ENCODE peak calls at places on chromosomes 7 and 10, in seven cellular contexts. One of them, this sample, is unnamed.

GRCh38 chr7:1762238-1762945 is 92.3 kb downstream of the ELFN1 start:
- DNase-seq in BJ: no peak
- DNase-seq in cardiac fibroblast: no peak
- DNase-seq in NCI-H748 treated with DMSO at 0.1 percent for 48 hours: no peak
- DNase-seq in AG09309: no peak
- DNase-seq in NCI-H1092: no peak
- DNase-seq in activated CD4-positive, alpha-beta T cell treated with anti-CD3 and anti-CD28 coated beads, Interleukin-2, amount 50 U/mL, for 4 hours: no peak
- DNase-seq in this sample: no peak

GRCh38 chr10:84138478-84139125 is 707 bp upstream of the GHITM start:
- DNase-seq in BJ: no peak
- DNase-seq in cardiac fibroblast: no peak
- DNase-seq in NCI-H748 treated with DMSO at 0.1 percent for 48 hours: no peak
- DNase-seq in AG09309: no peak
- DNase-seq in NCI-H1092: no peak
- DNase-seq in activated CD4-positive, alpha-beta T cell treated with anti-CD3 and anti-CD28 coated beads, Interleukin-2, amount 50 U/mL, for 4 hours: peak; percentile 48
- DNase-seq in this sample: no peak

GRCh38 chr7:129494041-129494440 is 8.3 kb upstream of the SMKR1 start:
- DNase-seq in BJ: peak; percentile 89
- DNase-seq in cardiac fibroblast: peak; percentile 93
- DNase-seq in NCI-H748 treated with DMSO at 0.1 percent for 48 hours: no peak
- DNase-seq in AG09309: peak; percentile 68
- DNase-seq in NCI-H1092: no peak
- DNase-seq in activated CD4-positive, alpha-beta T cell treated with anti-CD3 and anti-CD28 coated beads, Interleukin-2, amount 50 U/mL, for 4 hours: no peak
- DNase-seq in this sample: peak; percentile 71

GRCh38 chr7:34430456-34430855 is 227.6 kb upstream of the NPSR1 start:
- DNase-seq in BJ: peak; percentile 12
- DNase-seq in cardiac fibroblast: peak; percentile 75
- DNase-seq in NCI-H748 treated with DMSO at 0.1 percent for 48 hours: no peak
- DNase-seq in AG09309: peak; percentile 51
- DNase-seq in NCI-H1092: peak; percentile 8
- DNase-seq in activated CD4-positive, alpha-beta T cell treated with anti-CD3 and anti-CD28 coated beads, Interleukin-2, amount 50 U/mL, for 4 hours: no peak
- DNase-seq in this sample: peak; percentile 23

GRCh38 chr10:102196893-102197292 is 29.2 kb upstream of the ELOVL3 start:
- DNase-seq in BJ: no peak
- DNase-seq in cardiac fibroblast: no peak
- DNase-seq in NCI-H748 treated with DMSO at 0.1 percent for 48 hours: no peak
- DNase-seq in AG09309: no peak
- DNase-seq in NCI-H1092: no peak
- DNase-seq in activated CD4-positive, alpha-beta T cell treated with anti-CD3 and anti-CD28 coated beads, Interleukin-2, amount 50 U/mL, for 4 hours: no peak
- DNase-seq in this sample: no peak

GRCh38 chr10:34010891-34011290 is 676.4 kb upstream of the NRP1 start:
- DNase-seq in BJ: no peak
- DNase-seq in cardiac fibroblast: peak; percentile 23
- DNase-seq in NCI-H748 treated with DMSO at 0.1 percent for 48 hours: no peak
- DNase-seq in AG09309: peak; percentile 3
- DNase-seq in NCI-H1092: no peak
- DNase-seq in activated CD4-positive, alpha-beta T cell treated with anti-CD3 and anti-CD28 coated beads, Interleukin-2, amount 50 U/mL, for 4 hours: no peak
- DNase-seq in this sample: no peak

GRCh38 chr10:3427846-3428442 is 255.4 kb upstream of the PITRM1 start:
- DNase-seq in BJ: no peak
- DNase-seq in cardiac fibroblast: no peak
- DNase-seq in NCI-H748 treated with DMSO at 0.1 percent for 48 hours: no peak
- DNase-seq in AG09309: no peak
- DNase-seq in NCI-H1092: no peak
- DNase-seq in activated CD4-positive, alpha-beta T cell treated with anti-CD3 and anti-CD28 coated beads, Interleukin-2, amount 50 U/mL, for 4 hours: no peak
- DNase-seq in this sample: no peak

GRCh38 chr10:129894721-129895120 is 69.4 kb downstream of the EBF3 start:
- DNase-seq in BJ: no peak
- DNase-seq in cardiac fibroblast: no peak
- DNase-seq in NCI-H748 treated with DMSO at 0.1 percent for 48 hours: no peak
- DNase-seq in AG09309: no peak
- DNase-seq in NCI-H1092: no peak
- DNase-seq in activated CD4-positive, alpha-beta T cell treated with anti-CD3 and anti-CD28 coated beads, Interleukin-2, amount 50 U/mL, for 4 hours: no peak
- DNase-seq in this sample: no peak

GRCh38 chr7:121961491-121961890 is 88.5 kb downstream of the PTPRZ1 start:
- DNase-seq in BJ: no peak
- DNase-seq in cardiac fibroblast: no peak
- DNase-seq in NCI-H748 treated with DMSO at 0.1 percent for 48 hours: no peak
- DNase-seq in AG09309: peak; percentile 10
- DNase-seq in NCI-H1092: no peak
- DNase-seq in activated CD4-positive, alpha-beta T cell treated with anti-CD3 and anti-CD28 coated beads, Interleukin-2, amount 50 U/mL, for 4 hours: no peak
- DNase-seq in this sample: no peak

GRCh38 chr10:119543814-119544642 is 1.5 kb upstream of the RGS10 start:
- DNase-seq in BJ: no peak
- DNase-seq in cardiac fibroblast: peak; percentile 18
- DNase-seq in NCI-H748 treated with DMSO at 0.1 percent for 48 hours: no peak
- DNase-seq in AG09309: no peak
- DNase-seq in NCI-H1092: no peak
- DNase-seq in activated CD4-positive, alpha-beta T cell treated with anti-CD3 and anti-CD28 coated beads, Interleukin-2, amount 50 U/mL, for 4 hours: no peak
- DNase-seq in this sample: no peak

GRCh38 chr7:105675873-105676484 is 94.7 kb upstream of the EFCAB10 start:
- DNase-seq in BJ: no peak
- DNase-seq in cardiac fibroblast: no peak
- DNase-seq in NCI-H748 treated with DMSO at 0.1 percent for 48 hours: no peak
- DNase-seq in AG09309: no peak
- DNase-seq in NCI-H1092: peak; percentile 42
- DNase-seq in activated CD4-positive, alpha-beta T cell treated with anti-CD3 and anti-CD28 coated beads, Interleukin-2, amount 50 U/mL, for 4 hours: peak; percentile 37
- DNase-seq in this sample: no peak

This sample was measured in AG04449.